ENCODE peak calls at places on chromosomes 5 and 9, in seven cellular contexts. One of them, this sample, is unnamed.
A peak's percentile ranks its signal among the peaks of the same experiment; 100 is the strongest.

GRCh38 chr5:150075806-150076205 is 10.5 kb downstream of the CSF1R start:
- DNase-seq in tibial artery: no peak
- DNase-seq in mammary epithelial cell: no peak
- DNase-seq in transverse colon: no peak
- DNase-seq in cardiac muscle cell: no peak
- DNase-seq in AG04450: no peak
- DNase-seq in foreskin keratinocyte: no peak
- DNase-seq in this sample: no peak

GRCh38 chr5:113224605-113225065 is 210.2 kb downstream of the TSSK1B start:
- DNase-seq in tibial artery: no peak
- DNase-seq in foreskin keratinocyte: no peak
- DNase-seq in cardiac muscle cell: no peak
- DNase-seq in mammary epithelial cell: no peak
- DNase-seq in transverse colon: no peak
- DNase-seq in AG04450: no peak
- DNase-seq in this sample: no peak

GRCh38 chr9:134053941-134054761 is 13.7 kb downstream of the BRD3 start:
- DNase-seq in AG04450: no peak
- DNase-seq in mammary epithelial cell: no peak
- DNase-seq in foreskin keratinocyte: no peak
- DNase-seq in transverse colon: peak; percentile 5
- DNase-seq in cardiac muscle cell: no peak
- DNase-seq in tibial artery: no peak
- DNase-seq in this sample: no peak

GRCh38 chr9:121225240-121225639 is 23.6 kb upstream of the RAB14 start:
- DNase-seq in foreskin keratinocyte: no peak
- DNase-seq in AG04450: no peak
- DNase-seq in cardiac muscle cell: no peak
- DNase-seq in transverse colon: no peak
- DNase-seq in tibial artery: no peak
- DNase-seq in mammary epithelial cell: no peak
- DNase-seq in this sample: no peak

GRCh38 chr5:6820851-6821479 is 107.7 kb downstream of the TENT4A start:
- DNase-seq in AG04450: no peak
- DNase-seq in mammary epithelial cell: no peak
- DNase-seq in tibial artery: no peak
- DNase-seq in foreskin keratinocyte: no peak
- DNase-seq in cardiac muscle cell: peak; percentile 2
- DNase-seq in transverse colon: peak; percentile 21
- DNase-seq in this sample: no peak

GRCh38 chr5:93503598-93504067 is 77.4 kb downstream of the NR2F1-AS1 start:
- DNase-seq in cardiac muscle cell: peak; percentile 87
- DNase-seq in mammary epithelial cell: peak; percentile 88
- DNase-seq in tibial artery: no peak
- DNase-seq in AG04450: peak; percentile 77
- DNase-seq in transverse colon: no peak
- DNase-seq in foreskin keratinocyte: peak; percentile 72
- DNase-seq in this sample: peak; percentile 55

GRCh38 chr9:96187108-96187695 is 114.8 kb downstream of the HSD17B3 start:
- DNase-seq in cardiac muscle cell: no peak
- DNase-seq in mammary epithelial cell: no peak
- DNase-seq in foreskin keratinocyte: no peak
- DNase-seq in transverse colon: peak; percentile 84
- DNase-seq in tibial artery: no peak
- DNase-seq in AG04450: no peak
- DNase-seq in this sample: no peak

GRCh38 chr9:17528859-17529258 is 50.0 kb upstream of the SH3GL2 start:
- DNase-seq in AG04450: no peak
- DNase-seq in cardiac muscle cell: peak; percentile 25
- DNase-seq in mammary epithelial cell: no peak
- DNase-seq in transverse colon: no peak
- DNase-seq in tibial artery: no peak
- DNase-seq in foreskin keratinocyte: no peak
- DNase-seq in this sample: no peak

GRCh38 chr9:93054758-93055704 is 3.5 kb upstream of the SUSD3 start:
- DNase-seq in AG04450: no peak
- DNase-seq in tibial artery: no peak
- DNase-seq in cardiac muscle cell: no peak
- DNase-seq in mammary epithelial cell: no peak
- DNase-seq in transverse colon: no peak
- DNase-seq in foreskin keratinocyte: no peak
- DNase-seq in this sample: no peak

GRCh38 chr9:125742657-125743056 is 4.5 kb upstream of the PBX3 start:
- DNase-seq in tibial artery: no peak
- DNase-seq in mammary epithelial cell: no peak
- DNase-seq in transverse colon: no peak
- DNase-seq in foreskin keratinocyte: no peak
- DNase-seq in cardiac muscle cell: no peak
- DNase-seq in AG04450: no peak
- DNase-seq in this sample: no peak

GRCh38 chr5:135308245-135308644 is 90.8 kb downstream of the MACROH2A1 start:
- DNase-seq in AG04450: no peak
- DNase-seq in cardiac muscle cell: peak; percentile 34
- DNase-seq in mammary epithelial cell: peak; percentile 19
- DNase-seq in transverse colon: no peak
- DNase-seq in tibial artery: no peak
- DNase-seq in foreskin keratinocyte: no peak
- DNase-seq in this sample: no peak

GRCh38 chr5:34467436-34467835 is 188.7 kb upstream of the RAI14 start:
- DNase-seq in transverse colon: no peak
- DNase-seq in AG04450: no peak
- DNase-seq in cardiac muscle cell: no peak
- DNase-seq in tibial artery: no peak
- DNase-seq in foreskin keratinocyte: no peak
- DNase-seq in mammary epithelial cell: no peak
- DNase-seq in this sample: no peak

GRCh38 chr5:126414874-126415502 is 8.2 kb upstream of the GRAMD2B start:
- DNase-seq in foreskin keratinocyte: no peak
- DNase-seq in tibial artery: peak; percentile 59
- DNase-seq in AG04450: peak; percentile 32
- DNase-seq in cardiac muscle cell: peak; percentile 89
- DNase-seq in transverse colon: no peak
- DNase-seq in mammary epithelial cell: peak; percentile 34
- DNase-seq in this sample: no peak

GRCh38 chr5:132883261-132883834 is 9.9 kb downstream of the LEAP2 start:
- DNase-seq in transverse colon: peak; percentile 51
- DNase-seq in mammary epithelial cell: peak; percentile 49
- DNase-seq in AG04450: peak; percentile 33
- DNase-seq in foreskin keratinocyte: no peak
- DNase-seq in tibial artery: peak; percentile 46
- DNase-seq in cardiac muscle cell: peak; percentile 81
- DNase-seq in this sample: no peak

GRCh38 chr5:120164037-120164436 is 300.1 kb upstream of the PRR16 start:
- DNase-seq in AG04450: no peak
- DNase-seq in mammary epithelial cell: no peak
- DNase-seq in transverse colon: no peak
- DNase-seq in tibial artery: no peak
- DNase-seq in cardiac muscle cell: no peak
- DNase-seq in foreskin keratinocyte: no peak
- DNase-seq in this sample: no peak

GRCh38 chr5:134127988-134128647 is 13.6 kb downstream of the TCF7 start:
- DNase-seq in AG04450: no peak
- DNase-seq in cardiac muscle cell: no peak
- DNase-seq in mammary epithelial cell: no peak
- DNase-seq in tibial artery: no peak
- DNase-seq in foreskin keratinocyte: no peak
- DNase-seq in transverse colon: no peak
- DNase-seq in this sample: no peak

GRCh38 chr9:136196465-136197371 is 8.2 kb downstream of the LHX3 start:
- DNase-seq in AG04450: no peak
- DNase-seq in transverse colon: no peak
- DNase-seq in cardiac muscle cell: no peak
- DNase-seq in foreskin keratinocyte: no peak
- DNase-seq in mammary epithelial cell: no peak
- DNase-seq in tibial artery: no peak
- DNase-seq in this sample: no peak

GRCh38 chr9:124210697-124211096 is 47.1 kb upstream of the NEK6 start:
- DNase-seq in cardiac muscle cell: no peak
- DNase-seq in foreskin keratinocyte: peak; percentile 23
- DNase-seq in AG04450: no peak
- DNase-seq in tibial artery: no peak
- DNase-seq in transverse colon: no peak
- DNase-seq in mammary epithelial cell: no peak
- DNase-seq in this sample: no peak

GRCh38 chr5:74517700-74518099 is 122.8 kb downstream of the ENC1 start:
- DNase-seq in mammary epithelial cell: peak; percentile 65
- DNase-seq in tibial artery: no peak
- DNase-seq in transverse colon: no peak
- DNase-seq in foreskin keratinocyte: no peak
- DNase-seq in cardiac muscle cell: peak; percentile 54
- DNase-seq in AG04450: peak; percentile 32
- DNase-seq in this sample: no peak

GRCh38 chr9:130382636-130383349 is 62.0 kb upstream of the ASS1 start:
- DNase-seq in cardiac muscle cell: no peak
- DNase-seq in tibial artery: no peak
- DNase-seq in AG04450: no peak
- DNase-seq in foreskin keratinocyte: no peak
- DNase-seq in transverse colon: no peak
- DNase-seq in mammary epithelial cell: no peak
- DNase-seq in this sample: no peak

GRCh38 chr5:168328804-168329203 is 37.4 kb downstream of the WWC1 start:
- DNase-seq in tibial artery: no peak
- DNase-seq in transverse colon: peak; percentile 66
- DNase-seq in AG04450: no peak
- DNase-seq in mammary epithelial cell: no peak
- DNase-seq in cardiac muscle cell: no peak
- DNase-seq in foreskin keratinocyte: no peak
- DNase-seq in this sample: no peak

DNA sequence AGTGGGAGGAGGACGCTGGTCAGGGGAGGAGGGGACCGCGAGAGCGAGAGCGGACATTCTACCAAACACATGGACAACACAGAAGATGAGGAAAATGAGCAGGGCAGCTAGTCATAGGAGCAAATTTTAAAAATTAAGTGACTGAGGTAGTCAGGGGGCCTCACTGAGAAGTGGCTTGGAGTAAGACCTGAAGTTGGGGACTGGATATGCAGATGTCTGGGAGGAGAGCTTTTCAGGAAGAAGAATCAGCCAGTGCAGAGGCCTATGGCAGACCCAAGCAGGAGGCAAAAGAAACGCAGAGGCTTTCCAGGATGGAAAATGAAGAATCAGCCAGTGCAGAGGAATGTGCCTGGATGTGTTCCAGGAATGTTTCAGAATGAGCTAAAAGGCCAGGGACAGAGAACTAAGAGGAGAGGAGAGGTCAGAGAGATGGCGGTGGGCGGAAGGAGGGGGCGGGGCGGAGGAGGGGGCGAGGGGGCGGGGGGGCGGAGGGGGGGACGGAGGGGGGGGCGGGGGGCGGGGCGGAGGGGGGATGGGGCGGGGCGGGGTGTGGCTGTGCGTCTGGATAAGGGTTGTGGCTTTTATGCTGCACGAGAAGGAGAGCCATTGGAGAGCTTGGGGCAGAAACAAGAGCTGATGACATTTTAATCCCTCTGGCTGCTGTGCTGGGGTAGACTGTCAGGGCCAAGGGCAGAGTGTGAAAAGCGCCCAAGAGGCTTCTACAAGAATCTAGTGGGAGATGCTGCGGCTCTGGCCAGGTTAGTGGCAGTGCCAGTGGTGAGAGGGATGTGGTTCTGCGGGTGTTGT is 129.6 kb downstream of the KCNIP1 start:
- DNase-seq in transverse colon: peak; percentile 27
- DNase-seq in mammary epithelial cell: peak; percentile 27
- DNase-seq in foreskin keratinocyte: no peak
- DNase-seq in AG04450: peak; percentile 36
- DNase-seq in tibial artery: peak; percentile 60
- DNase-seq in cardiac muscle cell: peak; percentile 97
- DNase-seq in this sample: no peak
- H3K27ac ChIP-seq in transverse colon: peak overlapping the region; percentile 89
- H3K27ac ChIP-seq in mammary epithelial cell: no peak overlapping the region
- H3K27ac ChIP-seq in foreskin keratinocyte: no peak overlapping the region
- H3K27ac ChIP-seq in AG04450: peak overlapping the region; percentile 0
- H3K27ac ChIP-seq in tibial artery: peak overlapping the region; percentile 74
- H3K27ac ChIP-seq in cardiac muscle cell: peak overlapping the region; percentile 91
- H3K27ac ChIP-seq in this sample: no peak overlapping the region

GRCh38 chr9:72981433-72981832 is 28.6 kb upstream of the ALDH1A1 start:
- DNase-seq in foreskin keratinocyte: no peak
- DNase-seq in mammary epithelial cell: no peak
- DNase-seq in cardiac muscle cell: no peak
- DNase-seq in tibial artery: no peak
- DNase-seq in AG04450: no peak
- DNase-seq in transverse colon: no peak
- DNase-seq in this sample: no peak

GRCh38 chr9:72983512-72984021 is 30.7 kb upstream of the ALDH1A1 start:
- DNase-seq in foreskin keratinocyte: no peak
- DNase-seq in transverse colon: no peak
- DNase-seq in tibial artery: no peak
- DNase-seq in mammary epithelial cell: no peak
- DNase-seq in cardiac muscle cell: peak; percentile 32
- DNase-seq in AG04450: no peak
- DNase-seq in this sample: no peak

GRCh38 chr9:72983056-72983455 is 30.2 kb upstream of the ALDH1A1 start:
- DNase-seq in AG04450: no peak
- DNase-seq in foreskin keratinocyte: no peak
- DNase-seq in mammary epithelial cell: no peak
- DNase-seq in tibial artery: no peak
- DNase-seq in cardiac muscle cell: no peak
- DNase-seq in transverse colon: no peak
- DNase-seq in this sample: no peak

GRCh38 chr9:72980600-72981265 is 27.9 kb upstream of the ALDH1A1 start:
- DNase-seq in tibial artery: no peak
- DNase-seq in foreskin keratinocyte: no peak
- DNase-seq in cardiac muscle cell: no peak
- DNase-seq in transverse colon: no peak
- DNase-seq in mammary epithelial cell: no peak
- DNase-seq in AG04450: no peak
- DNase-seq in this sample: no peak

GRCh38 chr9:72982161-72982799 is 29.4 kb upstream of the ALDH1A1 start:
- DNase-seq in cardiac muscle cell: no peak
- DNase-seq in tibial artery: no peak
- DNase-seq in mammary epithelial cell: peak; percentile 21
- DNase-seq in AG04450: no peak
- DNase-seq in transverse colon: no peak
- DNase-seq in foreskin keratinocyte: no peak
- DNase-seq in this sample: no peak
- H3K27ac ChIP-seq in cardiac muscle cell: no peak overlapping the region
- H3K27ac ChIP-seq in tibial artery: no peak overlapping the region
- H3K27ac ChIP-seq in mammary epithelial cell: no peak overlapping the region
- H3K27ac ChIP-seq in AG04450: no peak overlapping the region
- H3K27ac ChIP-seq in transverse colon: no peak overlapping the region
- H3K27ac ChIP-seq in foreskin keratinocyte: no peak overlapping the region
- H3K27ac ChIP-seq in this sample: no peak overlapping the region

GRCh38 chr9:19583890-19584289 is 175.1 kb downstream of the ACER2 start:
- DNase-seq in mammary epithelial cell: no peak
- DNase-seq in foreskin keratinocyte: no peak
- DNase-seq in transverse colon: no peak
- DNase-seq in cardiac muscle cell: no peak
- DNase-seq in tibial artery: no peak
- DNase-seq in AG04450: no peak
- DNase-seq in this sample: no peak
- H3K27ac ChIP-seq in mammary epithelial cell: no peak overlapping the region
- H3K27ac ChIP-seq in foreskin keratinocyte: no peak overlapping the region
- H3K27ac ChIP-seq in transverse colon: no peak overlapping the region
- H3K27ac ChIP-seq in cardiac muscle cell: no peak overlapping the region
- H3K27ac ChIP-seq in tibial artery: no peak overlapping the region
- H3K27ac ChIP-seq in AG04450: no peak overlapping the region
- H3K27ac ChIP-seq in this sample: no peak overlapping the region

DNA sequence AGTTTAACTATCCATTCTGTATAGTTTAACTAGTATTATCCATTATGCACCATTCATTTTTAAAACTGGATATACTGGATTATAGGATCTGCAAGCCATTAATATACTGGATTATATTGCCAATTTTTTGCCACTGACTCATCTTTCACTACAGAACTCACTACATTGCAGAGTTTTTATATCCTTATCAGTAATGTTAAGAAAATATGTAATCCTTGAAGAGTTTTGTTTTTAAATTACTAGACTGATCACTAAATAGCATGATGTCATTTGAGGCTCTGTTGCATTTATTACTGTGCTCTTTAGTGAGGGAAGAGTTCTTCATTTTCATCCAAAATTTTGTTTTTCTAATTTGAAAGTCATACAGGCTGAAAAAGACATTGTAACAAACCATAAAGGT is 109.8 kb upstream of the SNX2 start:
- DNase-seq in mammary epithelial cell: no peak
- DNase-seq in cardiac muscle cell: peak; percentile 40
- DNase-seq in AG04450: no peak
- DNase-seq in transverse colon: no peak
- DNase-seq in foreskin keratinocyte: no peak
- DNase-seq in tibial artery: no peak
- DNase-seq in this sample: no peak
- H3K27ac ChIP-seq in mammary epithelial cell: no peak overlapping the region
- H3K27ac ChIP-seq in cardiac muscle cell: no peak overlapping the region
- H3K27ac ChIP-seq in AG04450: no peak overlapping the region
- H3K27ac ChIP-seq in transverse colon: no peak overlapping the region
- H3K27ac ChIP-seq in foreskin keratinocyte: no peak overlapping the region
- H3K27ac ChIP-seq in tibial artery: no peak overlapping the region
- H3K27ac ChIP-seq in this sample: no peak overlapping the region